ENCODE peak calls at places on chromosomes 1 and 21, in eight cellular contexts. N is breast epithelium, V is HCT116, B is stomach, K is endothelial cell of umbilical vein, H is prostate gland, Y is spleen, Z is K562. S is an unnamed sample.

GRCh38 chr1:156581661-156582387 is 2.3 kb downstream of the TTC24 start:
- DNase-seq in N (no peak), V (no peak), B (no peak), K (no peak), H (no peak), Y (peak; percentile 86), Z (no peak), S (peak; percentile 59)

GRCh38 chr1:3356827-3357457 is 97.5 kb upstream of the ARHGEF16 start:
- DNase-seq in N (no peak), V (no peak), B (no peak), K (no peak), H (no peak), Y (no peak), Z (no peak), S (peak; percentile 59)

GRCh38 chr1:111538343-111539035 is 35.1 kb upstream of the ADORA3 start:
- DNase-seq in N (no peak), V (no peak), B (no peak), K (no peak), H (no peak), Y (no peak), Z (no peak), S (no peak)

GRCh38 chr1:19011832-19012231 is 55.4 kb upstream of the IFFO2 start:
- DNase-seq in N (no peak), V (no peak), B (no peak), K (no peak), H (no peak), Y (no peak), Z (no peak), S (no peak)

GRCh38 chr1:76086597-76086996 is 12.1 kb downstream of the ST6GALNAC3 start:
- DNase-seq in N (no peak), V (no peak), B (no peak), K (no peak), H (no peak), Y (no peak), Z (no peak), S (no peak)

GRCh38 chr1:198197285-198197684 is 40.5 kb downstream of the NEK7 start:
- DNase-seq in N (no peak), V (no peak), B (no peak), K (no peak), H (no peak), Y (no peak), Z (no peak), S (no peak)

GRCh38 chr1:93905051-93905450 is 4.2 kb downstream of the GCLM start:
- DNase-seq in N (no peak), V (no peak), B (no peak), K (peak; percentile 56), H (no peak), Y (no peak), Z (no peak), S (no peak)

GRCh38 chr1:29850358-29850757 is 614.0 kb downstream of the PTPRU start:
- DNase-seq in N (no peak), V (no peak), B (no peak), K (no peak), H (no peak), Y (no peak), Z (no peak), S (no peak)

GRCh38 chr1:12600880-12601633 is 17.0 kb downstream of the DHRS3 start:
- DNase-seq in N (no peak), V (no peak), B (peak; percentile 68), K (peak; percentile 56), H (no peak), Y (no peak), Z (peak; percentile 80), S (peak; percentile 47)

GRCh38 chr1:24911651-24912144 is 18.4 kb downstream of the RUNX3 start:
- DNase-seq in N (no peak), V (no peak), B (no peak), K (no peak), H (no peak), Y (no peak), Z (no peak), S (no peak)

GRCh38 chr1:96309783-96310182 is 411.8 kb upstream of the PTBP2 start:
- DNase-seq in N (no peak), V (no peak), B (no peak), K (no peak), H (no peak), Y (no peak), Z (no peak), S (no peak)

GRCh38 chr21:25639167-25639921 is at the start of gene JAM2:
- DNase-seq in N (no peak), V (no peak), B (no peak), K (no peak), H (peak; percentile 9), Y (peak; percentile 86), Z (peak; percentile 16), S (peak; percentile 24)

GRCh38 chr1:92877081-92877711 is 45.4 kb downstream of the RPL5 start:
- DNase-seq in N (no peak), V (no peak), B (no peak), K (no peak), H (no peak), Y (no peak), Z (no peak), S (no peak)

GRCh38 chr1:16420719-16421118 is 16.5 kb downstream of the SPATA21 start:
- DNase-seq in N (no peak), V (no peak), B (no peak), K (no peak), H (no peak), Y (peak; percentile 83), Z (no peak), S (no peak)

GRCh38 chr1:29962356-29962755 is 726.0 kb downstream of the PTPRU start:
- DNase-seq in N (no peak), V (no peak), B (no peak), K (no peak), H (no peak), Y (no peak), Z (no peak), S (no peak)

GRCh38 chr1:107668762-107669161 is 296.2 kb downstream of the VAV3 start:
- DNase-seq in N (no peak), V (no peak), B (no peak), K (no peak), H (no peak), Y (no peak), Z (no peak), S (no peak)

GRCh38 chr1:245716561-245716960 is 561.8 kb downstream of the KIF26B start:
- DNase-seq in N (no peak), V (no peak), B (no peak), K (no peak), H (no peak), Y (no peak), Z (no peak), S (no peak)

GRCh38 chr1:44029260-44029910 is 1.9 kb downstream of the SLC6A9 start:
- DNase-seq in N (no peak), V (no peak), B (no peak), K (no peak), H (peak; percentile 15), Y (peak; percentile 56), Z (no peak), S (no peak)

GRCh38 chr1:44029911-44030605 is 1.2 kb downstream of the SLC6A9 start:
- DNase-seq in N (peak; percentile 82), V (peak; percentile 86), B (peak; percentile 93), K (peak; percentile 89), H (peak; percentile 85), Y (peak; percentile 97), Z (peak; percentile 96), S (peak; percentile 94)

GRCh38 chr1:44031900-44032817 is 897 bp upstream of the SLC6A9 start:
- DNase-seq in N (peak; percentile 46), V (no peak), B (peak; percentile 55), K (no peak), H (no peak), Y (no peak), Z (no peak), S (no peak)

GRCh38 chr1:44031051-44031899 is at the start of gene SLC6A9:
- DNase-seq in N (peak; percentile 68), V (no peak), B (peak; percentile 69), K (peak; percentile 34), H (peak; percentile 47), Y (peak; percentile 82), Z (peak; percentile 84), S (peak; percentile 73)

GRCh38 chr1:44030606-44031050 is 634 bp downstream of the SLC6A9 start:
- DNase-seq in N (peak; percentile 63), V (no peak), B (no peak), K (peak; percentile 43), H (no peak), Y (peak; percentile 89), Z (peak; percentile 71), S (no peak)
- TF ChIP-seq POLR2AphosphoS5 in N (no peak), V (no peak), B (no peak), K (no peak), H (no peak), Y (no peak), Z (no peak), S (no peak)

DNA sequence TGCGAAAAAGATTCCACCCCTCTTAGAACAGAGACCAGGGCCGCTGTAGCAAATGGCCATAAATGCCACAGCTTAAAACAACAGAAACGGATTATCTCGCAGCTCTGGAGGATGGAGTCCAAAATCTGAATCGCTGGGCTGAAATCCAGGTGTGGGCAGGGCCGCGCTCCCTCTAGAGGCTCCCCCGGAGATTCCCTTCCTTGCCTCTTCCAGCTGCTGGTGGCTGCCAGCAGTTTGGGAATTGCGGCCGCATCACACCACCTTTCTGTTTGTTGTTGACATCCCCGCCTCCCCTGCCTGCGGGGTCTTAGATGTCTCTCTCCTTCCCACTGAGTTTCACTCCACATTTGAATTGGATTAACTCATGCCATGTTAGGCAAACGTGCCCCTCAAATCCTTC is 15.6 kb downstream of the PDE9A start:
- DNase-seq in N (no peak), V (no peak), B (no peak), K (no peak), H (peak; percentile 46), Y (no peak), Z (no peak), S (no peak)
- TF ChIP-seq CTCF in N (no peak), V (no peak), B (no peak), K (no peak), H (no peak), Y (no peak), Z (no peak), S (no peak)

DNA sequence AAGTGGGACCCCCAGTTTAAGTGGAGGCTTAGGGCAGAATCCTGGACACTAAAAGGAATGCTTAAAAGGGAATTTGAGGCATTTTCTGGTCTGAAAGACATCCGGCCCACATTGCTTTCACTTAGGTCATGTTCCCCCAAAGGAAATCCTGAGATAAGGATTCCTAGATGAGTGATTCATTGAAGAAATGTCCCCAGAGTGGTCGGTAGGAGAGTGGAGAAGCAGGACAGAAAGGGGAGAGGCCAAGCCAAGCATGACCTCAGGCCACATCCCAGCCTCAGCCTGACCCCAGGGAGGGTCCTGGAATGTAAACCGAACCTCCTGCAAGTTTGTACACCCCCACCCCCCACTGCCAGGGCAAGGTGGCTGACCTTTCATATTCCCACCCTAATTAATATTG is 16.6 kb downstream of the HIVEP3 start:
- DNase-seq in N (no peak), V (no peak), B (no peak), K (peak; percentile 83), H (no peak), Y (no peak), Z (no peak), S (no peak)
- H3K27ac ChIP-seq in N (no peak overlapping the region), V (peak overlapping the region; percentile 34), B (no peak overlapping the region), K (peak overlapping the region; percentile 97), H (no peak overlapping the region), Y (peak overlapping the region; percentile 76), Z (no peak overlapping the region), S (peak overlapping the region; percentile 71)

DNA sequence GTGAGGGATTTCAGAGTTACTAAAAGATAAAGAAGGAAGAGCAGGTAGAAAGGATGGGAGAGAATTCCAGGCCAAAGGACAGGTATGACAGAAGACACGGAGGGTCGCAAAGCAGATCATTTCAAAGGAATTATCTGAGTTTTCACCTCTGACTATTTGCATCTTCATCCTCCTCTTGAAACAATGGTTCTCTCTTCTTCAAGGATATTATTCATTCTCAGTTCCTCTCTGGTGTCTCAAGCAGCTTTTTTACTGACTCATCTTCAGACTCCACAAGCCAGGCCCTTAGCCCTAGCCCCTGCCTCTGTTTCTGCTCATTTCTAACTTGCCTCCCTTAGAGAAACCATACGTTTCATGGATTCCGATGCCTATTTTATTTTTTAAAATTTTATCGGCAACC is 15.0 kb downstream of the DDX59 start:
- DNase-seq in N (no peak), V (no peak), B (no peak), K (no peak), H (no peak), Y (no peak), Z (no peak), S (no peak)
- TF ChIP-seq POLR2AphosphoS5 in N (no peak), V (no peak), B (no peak), K (no peak), H (no peak), Y (no peak), Z (no peak), S (no peak)